ENCODE peak calls at places on chromosomes 2 and 18, in eight cellular contexts. One of them, this sample, is unnamed.

GRCh38 chr2:47056374-47056773 is 98.7 kb downstream of the STPG4 start:
- DNase-seq in stimulated activated naive CD4-positive, alpha-beta T cell: no peak
- DNase-seq in AG08395: peak
- DNase-seq in MM.1S: no peak
- DNase-seq in H7: peak
- DNase-seq in DMS53: no peak
- DNase-seq in GM12865: no peak
- DNase-seq in stimulated activated CD4-positive, alpha-beta T cell treated with anti-CD3 and anti-CD28 coated beads, Interleukin-4, amount 100 ng/mL, for 4 hours: no peak
- DNase-seq in this sample: no peak

GRCh38 chr2:60260646-60261296 is 292.7 kb downstream of the BCL11A start:
- DNase-seq in stimulated activated naive CD4-positive, alpha-beta T cell: no peak
- DNase-seq in AG08395: no peak
- DNase-seq in MM.1S: no peak
- DNase-seq in H7: no peak
- DNase-seq in DMS53: peak
- DNase-seq in GM12865: no peak
- DNase-seq in stimulated activated CD4-positive, alpha-beta T cell treated with anti-CD3 and anti-CD28 coated beads, Interleukin-4, amount 100 ng/mL, for 4 hours: no peak
- DNase-seq in this sample: no peak

GRCh38 chr2:240819404-240820013 is 510 bp downstream of the KIF1A start:
- DNase-seq in stimulated activated naive CD4-positive, alpha-beta T cell: no peak
- DNase-seq in AG08395: no peak
- DNase-seq in MM.1S: no peak
- DNase-seq in H7: peak
- DNase-seq in DMS53: peak
- DNase-seq in GM12865: no peak
- DNase-seq in stimulated activated CD4-positive, alpha-beta T cell treated with anti-CD3 and anti-CD28 coated beads, Interleukin-4, amount 100 ng/mL, for 4 hours: no peak
- DNase-seq in this sample: no peak

GRCh38 chr2:126288362-126288761 is 367.6 kb upstream of the GYPC start:
- DNase-seq in stimulated activated naive CD4-positive, alpha-beta T cell: no peak
- DNase-seq in AG08395: no peak
- DNase-seq in MM.1S: no peak
- DNase-seq in H7: no peak
- DNase-seq in DMS53: no peak
- DNase-seq in GM12865: no peak
- DNase-seq in stimulated activated CD4-positive, alpha-beta T cell treated with anti-CD3 and anti-CD28 coated beads, Interleukin-4, amount 100 ng/mL, for 4 hours: no peak
- DNase-seq in this sample: no peak

GRCh38 chr2:160389875-160390274 is 103.7 kb downstream of the RBMS1 start:
- DNase-seq in stimulated activated naive CD4-positive, alpha-beta T cell: no peak
- DNase-seq in AG08395: no peak
- DNase-seq in MM.1S: no peak
- DNase-seq in H7: no peak
- DNase-seq in DMS53: no peak
- DNase-seq in GM12865: no peak
- DNase-seq in stimulated activated CD4-positive, alpha-beta T cell treated with anti-CD3 and anti-CD28 coated beads, Interleukin-4, amount 100 ng/mL, for 4 hours: no peak
- DNase-seq in this sample: no peak

GRCh38 chr18:63799164-63799563 is 23.9 kb downstream of the SERPINB7 start:
- DNase-seq in stimulated activated naive CD4-positive, alpha-beta T cell: no peak
- DNase-seq in AG08395: no peak
- DNase-seq in MM.1S: no peak
- DNase-seq in H7: no peak
- DNase-seq in DMS53: no peak
- DNase-seq in GM12865: no peak
- DNase-seq in stimulated activated CD4-positive, alpha-beta T cell treated with anti-CD3 and anti-CD28 coated beads, Interleukin-4, amount 100 ng/mL, for 4 hours: no peak
- DNase-seq in this sample: no peak

GRCh38 chr2:210366675-210367080 is 51.7 kb upstream of the MYL1 start:
- DNase-seq in stimulated activated naive CD4-positive, alpha-beta T cell: no peak
- DNase-seq in AG08395: no peak
- DNase-seq in MM.1S: no peak
- DNase-seq in H7: no peak
- DNase-seq in DMS53: no peak
- DNase-seq in GM12865: peak
- DNase-seq in stimulated activated CD4-positive, alpha-beta T cell treated with anti-CD3 and anti-CD28 coated beads, Interleukin-4, amount 100 ng/mL, for 4 hours: no peak
- DNase-seq in this sample: no peak

GRCh38 chr2:176763871-176764404 is 448.7 kb upstream of the HNRNPA3 start:
- DNase-seq in stimulated activated naive CD4-positive, alpha-beta T cell: no peak
- DNase-seq in AG08395: no peak
- DNase-seq in MM.1S: no peak
- DNase-seq in H7: peak
- DNase-seq in DMS53: peak
- DNase-seq in GM12865: peak
- DNase-seq in stimulated activated CD4-positive, alpha-beta T cell treated with anti-CD3 and anti-CD28 coated beads, Interleukin-4, amount 100 ng/mL, for 4 hours: no peak
- DNase-seq in this sample: no peak

GRCh38 chr2:201204655-201205515 is 21.9 kb downstream of the CASP10 start:
- DNase-seq in stimulated activated naive CD4-positive, alpha-beta T cell: no peak
- DNase-seq in AG08395: no peak
- DNase-seq in MM.1S: no peak
- DNase-seq in H7: no peak
- DNase-seq in DMS53: no peak
- DNase-seq in GM12865: peak
- DNase-seq in stimulated activated CD4-positive, alpha-beta T cell treated with anti-CD3 and anti-CD28 coated beads, Interleukin-4, amount 100 ng/mL, for 4 hours: no peak
- DNase-seq in this sample: no peak

GRCh38 chr2:130755234-130756040 is at the start of gene AMER3:
- DNase-seq in stimulated activated naive CD4-positive, alpha-beta T cell: no peak
- DNase-seq in AG08395: no peak
- DNase-seq in MM.1S: peak
- DNase-seq in H7: peak
- DNase-seq in DMS53: peak
- DNase-seq in GM12865: no peak
- DNase-seq in stimulated activated CD4-positive, alpha-beta T cell treated with anti-CD3 and anti-CD28 coated beads, Interleukin-4, amount 100 ng/mL, for 4 hours: no peak
- DNase-seq in this sample: no peak

This sample was measured in colonic mucosa.